ENCODE peak calls at places on chromosomes 4 and X, in six cellular contexts. F, V, D, T, U and K are unnamed samples.

GRCh38 chrX:136250191-136251041 is 784 bp downstream of the MAP7D3 start:
- DNase-seq in V (no peak), T (no peak), F (no peak), D (peak; percentile 15), U (no peak), K (no peak)

GRCh38 chr4:113643505-113643904 is 118.0 kb downstream of the CAMK2D start:
- DNase-seq in T (no peak), D (no peak), F (no peak), V (no peak), U (no peak), K (no peak)

GRCh38 chr4:141192564-141192963 is 28.1 kb upstream of the ZNF330 start:
- DNase-seq in V (no peak), T (no peak), F (no peak), D (no peak), U (no peak), K (no peak)

GRCh38 chr4:82901129-82901718 is 689 bp downstream of the THAP9 start:
- DNase-seq in T (no peak), F (no peak), U (no peak), V (no peak), D (no peak), K (no peak)

GRCh38 chrX:152861116-152861515 is 30.3 kb downstream of the NSDHL start:
- DNase-seq in F (no peak), V (no peak), D (no peak), T (no peak), U (no peak), K (no peak)

GRCh38 chr4:168637872-168638756 is 141.3 kb downstream of the PALLD start:
- DNase-seq in V (no peak), F (no peak), D (no peak), T (no peak), U (no peak), K (no peak)

GRCh38 chr4:2155246-2155645 is 86.7 kb downstream of the HAUS3 start:
- DNase-seq in T (no peak), D (no peak), F (no peak), V (no peak), U (no peak), K (no peak)

GRCh38 chr4:144862221-144862620 is 216.3 kb downstream of the HHIP start:
- DNase-seq in T (no peak), F (no peak), D (no peak), U (no peak), V (no peak), K (no peak)

GRCh38 chr4:41874873-41875272 is 60.4 kb upstream of the TMEM33 start:
- DNase-seq in T (no peak), F (no peak), V (no peak), D (no peak), U (no peak), K (no peak)

GRCh38 chrX:148552775-148553174 is 52.4 kb downstream of the AFF2 start:
- DNase-seq in T (no peak), U (no peak), D (no peak), F (no peak), V (no peak), K (no peak)

GRCh38 chr4:157121396-157121795 is 45.4 kb downstream of the GLRB start:
- DNase-seq in V (no peak), D (no peak), U (no peak), F (no peak), T (no peak), K (no peak)

GRCh38 chr4:89803915-89804314 is 33.0 kb downstream of the SNCA start:
- DNase-seq in D (no peak), U (no peak), F (no peak), T (no peak), V (no peak), K (no peak)

GRCh38 chr4:6367313-6367945 is 97.8 kb downstream of the WFS1 start:
- DNase-seq in V (no peak), D (no peak), U (no peak), T (no peak), F (no peak), K (no peak)

GRCh38 chr4:185920171-185920570 is 108.2 kb upstream of the SORBS2 start:
- DNase-seq in T (no peak), V (no peak), D (no peak), F (no peak), U (no peak), K (no peak)

GRCh38 chr4:173609158-173609557 is 79.1 kb upstream of the HAND2 start:
- DNase-seq in V (no peak), F (no peak), T (no peak), D (no peak), U (no peak), K (no peak)
- H3K27ac ChIP-seq in V (no peak overlapping the region), F (no peak overlapping the region), T (no peak overlapping the region), D (no peak overlapping the region), U (no peak overlapping the region), K (no peak overlapping the region)

DNA sequence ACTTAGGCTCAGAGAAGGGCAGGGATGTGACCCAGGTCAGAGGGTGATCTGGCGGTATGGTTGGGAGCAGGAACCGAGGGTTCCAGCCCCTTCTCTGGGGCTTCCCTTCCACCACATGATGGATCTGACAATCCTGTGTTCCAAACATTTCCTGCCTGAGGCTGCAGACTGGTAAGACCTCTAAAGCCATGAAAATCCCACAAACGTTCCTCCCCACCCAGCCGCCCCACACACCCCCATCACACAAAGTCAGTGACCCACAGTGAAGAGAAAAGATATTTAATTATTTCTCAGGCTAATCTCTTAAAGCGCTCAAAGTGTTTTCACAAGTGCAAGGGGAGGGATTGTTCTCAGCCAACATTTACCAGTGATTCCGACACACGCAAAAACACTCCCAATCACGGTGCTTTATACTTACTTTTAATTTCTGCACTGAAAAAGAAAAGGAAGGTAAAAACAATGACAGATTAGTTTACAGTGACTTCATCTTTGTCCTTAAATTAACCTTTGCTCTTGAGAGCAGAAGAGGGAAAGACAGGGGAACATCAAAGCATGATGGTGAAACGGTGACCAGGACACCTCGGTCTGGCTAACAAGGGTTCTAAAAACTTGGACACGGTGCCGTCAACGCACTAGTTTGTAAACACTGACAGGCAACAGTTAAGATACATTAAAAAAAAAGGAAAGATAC is 42.4 kb downstream of the WDR1 start:
- DNase-seq in D (no peak), T (no peak), U (no peak), F (no peak), V (peak; percentile 5), K (peak; percentile 5)
- H3K4me1 ChIP-seq in D (no peaks in the 10 kb centered on the region), T (no peaks in the 10 kb centered on the region), U (no peaks in the 10 kb centered on the region), F (no peaks in the 10 kb centered on the region), V (no peaks in the 10 kb centered on the region), K (no peaks in the 10 kb centered on the region)

GRCh38 chr4:25057299-25057698 is 26.6 kb upstream of the LGI2 start:
- DNase-seq in V (no peak), D (no peak), F (no peak), T (no peak), U (no peak), K (no peak)
- H3K27ac ChIP-seq in V (no peak overlapping the region), D (no peak overlapping the region), F (no peak overlapping the region), T (no peak overlapping the region), U (no peak overlapping the region), K (no peak overlapping the region)

GRCh38 chrX:8846271-8846670 is 45.1 kb upstream of the FAM9A start:
- DNase-seq in T (no peak), D (no peak), U (no peak), V (no peak), F (no peak), K (no peak)

GRCh38 chrX:8848921-8849320 is 47.7 kb upstream of the FAM9A start:
- DNase-seq in T (no peak), V (no peak), D (no peak), F (no peak), U (no peak), K (no peak)

GRCh38 chrX:8851487-8851886 is 50.3 kb upstream of the FAM9A start:
- DNase-seq in V (no peak), D (no peak), U (no peak), F (no peak), T (no peak), K (no peak)

GRCh38 chrX:8849945-8850344 is 48.8 kb upstream of the FAM9A start:
- DNase-seq in F (no peak), D (no peak), V (no peak), T (no peak), U (no peak), K (no peak)

GRCh38 chrX:8849462-8849861 is 48.3 kb upstream of the FAM9A start:
- DNase-seq in T (no peak), V (no peak), F (no peak), U (no peak), D (no peak), K (no peak)
- H3K4me1 ChIP-seq in T (no peaks in the 10 kb centered on the region), V (no peaks in the 10 kb centered on the region), F (no peaks in the 10 kb centered on the region), U (no peaks in the 10 kb centered on the region), D (no peaks in the 10 kb centered on the region), K (no peaks in the 10 kb centered on the region)

GRCh38 chr4:116122131-116122530 is 963.2 kb downstream of the TRAM1L1 start:
- DNase-seq in V (no peak), D (no peak), T (no peak), F (no peak), U (no peak), K (no peak)

GRCh38 chr4:116126794-116127193 is 958.6 kb downstream of the TRAM1L1 start:
- DNase-seq in T (no peak), F (no peak), V (no peak), D (no peak), U (no peak), K (no peak)
- H3K27ac ChIP-seq in T (no peak overlapping the region), F (no peak overlapping the region), V (no peak overlapping the region), D (no peak overlapping the region), U (no peak overlapping the region), K (no peak overlapping the region)

DNA sequence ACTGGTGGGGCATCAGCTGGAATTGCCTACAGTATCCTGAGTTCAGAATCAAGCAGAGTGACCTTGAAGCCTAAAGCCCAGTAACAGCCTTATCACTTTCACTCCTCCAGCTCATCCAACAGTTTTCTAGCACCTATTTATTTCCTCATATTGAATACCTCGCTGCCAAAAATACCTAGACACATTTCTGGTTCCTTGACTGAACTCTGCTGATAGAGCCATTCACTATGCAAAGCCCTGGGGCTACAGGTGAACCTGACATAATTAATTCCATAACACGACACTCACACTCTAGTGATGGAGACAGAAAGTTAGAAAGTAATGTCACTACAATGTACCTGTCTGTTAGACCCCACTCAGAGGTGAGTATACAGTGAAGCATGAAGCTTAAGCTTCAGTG is 149.0 kb upstream of the STX18 start:
- DNase-seq in F (no peak), T (no peak), V (no peak), U (no peak), D (no peak), K (no peak)
- H3K4me1 ChIP-seq in F (no peaks in the 10 kb centered on the region), T (peaks cover 11% of the 10 kb centered on the region), V (peaks cover 7% of the 10 kb centered on the region), U (no peaks in the 10 kb centered on the region), D (no peaks in the 10 kb centered on the region), K (no peaks in the 10 kb centered on the region)